ENCODE peak calls at places on chromosomes 11 and 22, in four cellular contexts. F is Right ventricle myocardium inferior, K is memory B cell, X is A549. T is an unnamed sample.

GRCh38 chr11:43447124-43447523 is 88.4 kb downstream of the TTC17 start:
- ATAC-seq in F (no peak), K (no peak), X (no peak), T (no peak)

GRCh38 chr11:31529701-31530100 is 20.1 kb downstream of the ELP4 start:
- ATAC-seq in F (no peak), K (no peak), X (no peak), T (no peak)

GRCh38 chr11:62295504-62295903 is 3.4 kb downstream of the SCGB1D4 start:
- ATAC-seq in F (no peak), K (no peak), X (peak; percentile 64), T (peak; percentile 80)

GRCh38 chr11:132024587-132025295 is 654.3 kb downstream of the NTM start:
- ATAC-seq in F (no peak), K (no peak), X (no peak), T (peak; percentile 82)

GRCh38 chr11:85955531-85955930 is 100.3 kb downstream of the CCDC83 start:
- ATAC-seq in F (peak; percentile 23), K (no peak), X (peak; percentile 27), T (peak; percentile 87)

GRCh38 chr22:19972652-19973550 is 31.3 kb upstream of the TXNRD2 start:
- ATAC-seq in F (no peak), K (no peak), X (no peak), T (no peak)

GRCh38 chr22:21972293-21972779 is 10.3 kb downstream of the TOP3B start:
- ATAC-seq in F (no peak), K (peak; percentile 86), X (peak; percentile 87), T (peak; percentile 89)

GRCh38 chr11:84019576-84020194 is 733.5 kb upstream of the CCDC90B start:
- ATAC-seq in F (no peak), K (no peak), X (no peak), T (peak; percentile 98)

GRCh38 chr11:119845756-119846155 is 116.8 kb upstream of the NECTIN1 start:
- ATAC-seq in F (no peak), K (no peak), X (no peak), T (no peak)

GRCh38 chr11:9601041-9601875 is 27.8 kb downstream of the WEE1 start:
- ATAC-seq in F (peak; percentile 68), K (peak; percentile 90), X (peak; percentile 25), T (peak; percentile 57)

GRCh38 chr11:29159552-29160465 is 857.0 kb downstream of the KCNA4 start:
- ATAC-seq in F (no peak), K (no peak), X (peak; percentile 89), T (peak; percentile 96)

GRCh38 chr22:43252319-43252718 is 65.4 kb upstream of the TTLL12 start:
- ATAC-seq in F (no peak), K (no peak), X (no peak), T (no peak)

GRCh38 chr22:40628354-40629042 is 8.0 kb downstream of the MRTFA start:
- ATAC-seq in F (no peak), K (peak; percentile 35), X (no peak), T (no peak)

GRCh38 chr22:33028191-33028700 is 29.9 kb downstream of the SYN3 start:
- ATAC-seq in F (no peak), K (no peak), X (no peak), T (no peak)

GRCh38 chr22:49800408-49801238 is 27.1 kb downstream of the BRD1 start:
- ATAC-seq in F (peak; percentile 45), K (no peak), X (no peak), T (no peak)

GRCh38 chr11:45859661-45860140 is 12.4 kb downstream of the CRY2 start:
- ATAC-seq in F (peak; percentile 83), K (no peak), X (no peak), T (peak; percentile 77)

GRCh38 chr11:38323961-38324761 is 1726.1 kb upstream of the RAG2 start:
- ATAC-seq in F (no peak), K (no peak), X (no peak), T (no peak)

GRCh38 chr22:23704829-23705228 is 14.0 kb downstream of the RGL4 start:
- ATAC-seq in F (no peak), K (no peak), X (no peak), T (no peak)

GRCh38 chr11:127943763-127944162 is 643.6 kb downstream of the ETS1 start:
- ATAC-seq in F (no peak), K (no peak), X (no peak), T (no peak)

GRCh38 chr11:33622231-33622630 is 78.4 kb downstream of the C11orf91 start:
- ATAC-seq in F (no peak), K (no peak), X (no peak), T (no peak)

GRCh38 chr11:45872513-45873356 is 12.7 kb upstream of the MAPK8IP1 start:
- ATAC-seq in F (peak; percentile 74), K (peak; percentile 79), X (peak; percentile 99), T (peak; percentile 99)

GRCh38 chr22:35463231-35463933 is 63.4 kb downstream of the MCM5 start:
- ATAC-seq in F (no peak), K (no peak), X (no peak), T (no peak)

GRCh38 chr11:102138677-102139076 is 28.4 kb downstream of the YAP1 start:
- ATAC-seq in F (no peak), K (no peak), X (no peak), T (peak; percentile 60)

GRCh38 chr11:46528445-46529085 is 65.3 kb downstream of the AMBRA1 start:
- ATAC-seq in F (peak; percentile 23), K (no peak), X (no peak), T (no peak)

GRCh38 chr22:50416996-50417395 is 57.8 kb downstream of the SBF1 start:
- ATAC-seq in F (no peak), K (no peak), X (no peak), T (no peak)

GRCh38 chr22:50730941-50731661 is 6.9 kb upstream of the ACR start:
- ATAC-seq in F (no peak), K (no peak), X (no peak), T (no peak)

GRCh38 chr11:82533628-82534353 is 199.9 kb downstream of the FAM181B start:
- ATAC-seq in F (no peak), K (no peak), X (no peak), T (no peak)

T was measured in SK-N-SH treated with all-trans-retinoic acid at 6 μM for 48 hours.